ENCODE peak calls at places on chromosome 17, in five cellular contexts. B is testis, J is ovary, D is heart left ventricle, Z is IMR-90. T is an unnamed sample.

GRCh38 chr17:45016823-45017222 is 34.6 kb downstream of the DCAKD start:
- DNase-seq in B (no peak), J (no peak), D (no peak), Z (no peak), T (no peak)

GRCh38 chr17:2853722-2854580 is 57.7 kb downstream of the RAP1GAP2 start:
- DNase-seq in B (peak), J (no peak), D (peak), Z (no peak), T (peak)

GRCh38 chr17:19544366-19544765 is 10.7 kb downstream of the SLC47A1 start:
- DNase-seq in B (no peak), J (no peak), D (no peak), Z (no peak), T (no peak)

GRCh38 chr17:7803981-7804380 is 30.0 kb upstream of the KDM6B start:
- DNase-seq in B (no peak), J (no peak), D (no peak), Z (no peak), T (peak)

GRCh38 chr17:34519286-34519685 is 60.1 kb upstream of the TMEM132E start:
- DNase-seq in B (peak), J (no peak), D (no peak), Z (no peak), T (no peak)

GRCh38 chr17:42178817-42179216 is 2.1 kb downstream of the KCNH4 start:
- DNase-seq in B (no peak), J (no peak), D (no peak), Z (no peak), T (no peak)

GRCh38 chr17:13597723-13598347 is 3.9 kb downstream of the HS3ST3A1 start:
- DNase-seq in B (peak), J (no peak), D (no peak), Z (peak), T (peak)

GRCh38 chr17:47733047-47733413 is at the start of gene TBX21:
- DNase-seq in B (peak), J (no peak), D (peak), Z (no peak), T (peak)

GRCh38 chr17:79909121-79909520 is 69.9 kb upstream of the CBX4 start:
- DNase-seq in B (no peak), J (no peak), D (no peak), Z (no peak), T (no peak)

GRCh38 chr17:64103751-64104364 is 26.1 kb downstream of the ERN1 start:
- DNase-seq in B (no peak), J (no peak), D (no peak), Z (peak), T (no peak)

GRCh38 chr17:77438241-77439204 is 297.8 kb downstream of the SEC14L1 start:
- DNase-seq in B (no peak), J (no peak), D (no peak), Z (no peak), T (no peak)

GRCh38 chr17:15493031-15493750 is 25.8 kb upstream of the CDRT4 start:
- DNase-seq in B (no peak), J (no peak), D (no peak), Z (no peak), T (no peak)

GRCh38 chr17:70313031-70313430 is 143.7 kb downstream of the KCNJ2 start:
- DNase-seq in B (no peak), J (no peak), D (no peak), Z (peak), T (no peak)

GRCh38 chr17:70313450-70313849 is 144.1 kb downstream of the KCNJ2 start:
- DNase-seq in B (no peak), J (no peak), D (no peak), Z (peak), T (no peak)

GRCh38 chr17:70308619-70309018 is 139.3 kb downstream of the KCNJ2 start:
- DNase-seq in B (no peak), J (no peak), D (no peak), Z (no peak), T (no peak)

GRCh38 chr17:70307430-70307829 is 138.1 kb downstream of the KCNJ2 start:
- DNase-seq in B (no peak), J (no peak), D (peak), Z (peak), T (no peak)

DNA sequence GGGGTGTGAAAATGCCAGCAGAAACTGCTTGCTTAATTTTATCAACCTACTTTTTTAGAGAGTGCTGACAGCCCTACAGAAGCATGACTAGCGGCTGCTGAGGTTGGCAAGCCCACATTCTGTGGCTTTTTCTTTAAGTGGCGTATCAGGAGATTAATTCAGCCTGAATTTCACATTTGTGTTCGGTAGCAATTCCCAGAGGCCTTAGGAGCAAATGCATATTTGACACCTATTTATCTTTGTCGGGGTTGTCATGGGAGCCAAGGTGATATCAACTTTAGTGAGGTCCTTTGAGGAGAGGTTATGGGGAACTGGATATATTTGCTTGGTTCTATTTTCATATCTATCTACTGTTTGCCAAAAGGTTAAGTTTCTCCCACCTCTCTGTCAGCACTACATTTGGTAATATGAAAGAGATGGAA is 140.9 kb downstream of the KCNJ2 start:
- DNase-seq in B (no peak), J (no peak), D (peak), Z (no peak), T (no peak)
- TF ChIP-seq POLR2A in B (no peak), J (no peak), D (no peak), Z (no peak), T (no peak)

GRCh38 chr17:17474341-17474740 is 2.5 kb upstream of the MED9 start:
- DNase-seq in B (no peak), J (no peak), D (no peak), Z (no peak), T (no peak)
- H3K27ac ChIP-seq in B (no peak), J (no peak), D (no peak), Z (no peak), T (no peak)

GRCh38 chr17:68695659-68696058 is 94.5 kb upstream of the FAM20A start:
- DNase-seq in B (no peak), J (no peak), D (no peak), Z (no peak), T (no peak)
- TF ChIP-seq CTCF in B (no peak), J (no peak), D (no peak), Z (no peak), T (no peak)

GRCh38 chr17:81222620-81222905 is 202 bp downstream of the CEP131 start:
- DNase-seq in B (no peak), J (no peak), D (no peak), Z (no peak), T (no peak)

GRCh38 chr17:81221371-81221841 is 1.4 kb downstream of the CEP131 start:
- DNase-seq in B (no peak), J (no peak), D (no peak), Z (no peak), T (no peak)

GRCh38 chr17:81221842-81222619 is 734 bp downstream of the CEP131 start:
- DNase-seq in B (no peak), J (no peak), D (no peak), Z (no peak), T (no peak)

GRCh38 chr17:81223758-81224122 is 975 bp upstream of the CEP131 start:
- DNase-seq in B (peak), J (no peak), D (no peak), Z (no peak), T (peak)

GRCh38 chr17:81222906-81223757 is at the start of gene CEP131:
- DNase-seq in B (peak), J (peak), D (peak), Z (peak), T (peak)
- TF ChIP-seq POLR2A in B (no peak), J (no peak), D (no peak), Z (no peak), T (no peak)

T was measured in thyroid gland.